ENCODE peak calls at places on chromosomes 16 and 17, in five cellular contexts. L is dermis microvascular lymphatic vessel endothelial cell; K is left cardiac atrium; T is activated CD4-positive, alpha-beta T cell treated with anti-CD3 and anti-CD28 coated beads for 48 hours; Z is type B pancreatic cell. O is an unnamed sample.
A peak's percentile ranks its signal among the peaks of the same experiment; 100 is the strongest.

GRCh38 chr16:84657229-84657837 is 9.0 kb downstream of the KLHL36 start:
- DNase-seq in K (no peak), Z (no peak), L (no peak), T (no peak), O (no peak)

GRCh38 chr17:52158450-52159042 is at the start of gene CA10:
- DNase-seq in T (no peak), L (no peak), K (no peak), Z (no peak), O (no peak)

GRCh38 chr17:67836205-67836987 is 11.1 kb downstream of the BPTF start:
- DNase-seq in L (no peak), Z (no peak), T (no peak), K (no peak), O (no peak)

GRCh38 chr17:78357177-78357586 is 2.7 kb downstream of the SOCS3 start:
- DNase-seq in Z (no peak), T (no peak), K (peak; percentile 79), L (peak; percentile 88), O (peak; percentile 62)

GRCh38 chr17:17681744-17682292 is 560 bp downstream of the RAI1 start:
- DNase-seq in Z (no peak), L (peak; percentile 39), T (peak; percentile 58), K (peak; percentile 61), O (peak; percentile 76)

GRCh38 chr17:81400154-81400938 is 5.1 kb downstream of the BAHCC1 start:
- DNase-seq in T (peak; percentile 39), L (peak; percentile 65), Z (no peak), K (no peak), O (no peak)

GRCh38 chr17:39740357-39741111 is 2.8 kb downstream of the GRB7 start:
- DNase-seq in T (no peak), Z (no peak), L (peak; percentile 55), K (no peak), O (no peak)

GRCh38 chr17:19645608-19646250 is 2.8 kb upstream of the ALDH3A2 start:
- DNase-seq in K (no peak), T (peak; percentile 77), L (no peak), Z (no peak), O (no peak)

GRCh38 chr17:29256116-29256515 is 9.5 kb downstream of the CRYBA1 start:
- DNase-seq in Z (no peak), T (no peak), K (no peak), L (no peak), O (no peak)

GRCh38 chr17:63841350-63842172 is 924 bp downstream of the SMARCD2 start:
- DNase-seq in Z (no peak), T (peak; percentile 31), L (peak; percentile 39), K (peak; percentile 65), O (peak; percentile 66)

GRCh38 chr16:80527297-80527696 is 13.5 kb upstream of the DYNLRB2 start:
- DNase-seq in Z (no peak), T (peak; percentile 74), K (no peak), L (peak; percentile 54), O (no peak)

GRCh38 chr17:43832976-43833829 is at the start of gene MPP3:
- DNase-seq in Z (no peak), T (peak; percentile 47), L (peak; percentile 67), K (peak; percentile 82), O (peak; percentile 59)

GRCh38 chr16:19113577-19114358 is at the start of gene ITPRIPL2:
- DNase-seq in L (peak; percentile 86), K (peak; percentile 94), T (peak; percentile 43), Z (peak; percentile 73), O (peak; percentile 77)

GRCh38 chr16:77496934-77497333 is 62.1 kb upstream of the ADAMTS18 start:
- DNase-seq in Z (no peak), L (peak; percentile 13), T (no peak), K (no peak), O (no peak)

GRCh38 chr16:31460582-31461002 is 1.3 kb downstream of the ARMC5 start:
- DNase-seq in L (peak; percentile 71), T (no peak), Z (no peak), K (no peak), O (peak; percentile 50)

GRCh38 chr17:56594528-56595418 is 1.3 kb downstream of the NOG start:
- DNase-seq in K (peak; percentile 26), L (peak; percentile 30), Z (no peak), T (peak; percentile 36), O (no peak)

GRCh38 chr17:40317345-40317873 is 8.4 kb downstream of the RARA start:
- DNase-seq in T (peak; percentile 65), Z (no peak), L (peak; percentile 60), K (peak; percentile 70), O (peak; percentile 28)

GRCh38 chr16:23952128-23953041 is 116.6 kb downstream of the PRKCB start:
- DNase-seq in Z (no peak), K (no peak), L (no peak), T (peak; percentile 57), O (no peak)

GRCh38 chr16:13300066-13300465 is 398.7 kb downstream of the SHISA9 start:
- DNase-seq in Z (no peak), K (no peak), L (no peak), T (no peak), O (no peak)

GRCh38 chr16:79217375-79218011 is 383.0 kb downstream of the MAF start:
- DNase-seq in T (peak; percentile 25), K (no peak), L (no peak), Z (no peak), O (no peak)

GRCh38 chr17:50268632-50269287 is 5.5 kb upstream of the TMEM92 start:
- DNase-seq in T (no peak), K (peak; percentile 10), L (peak; percentile 50), Z (no peak), O (no peak)

GRCh38 chr17:63516910-63517824 is 6.0 kb upstream of the KCNH6 start:
- DNase-seq in L (peak; percentile 23), K (no peak), Z (no peak), T (peak; percentile 63), O (no peak)

GRCh38 chr17:73371285-73371684 is 59.5 kb upstream of the CDC42EP4 start:
- DNase-seq in Z (no peak), K (no peak), T (no peak), L (no peak), O (no peak)

GRCh38 chr16:70735141-70735979 is 49.5 kb upstream of the MTSS2 start:
- DNase-seq in K (no peak), Z (no peak), L (no peak), T (no peak), O (no peak)

GRCh38 chr17:79777166-79777843 is 643 bp upstream of the CBX2 start:
- DNase-seq in Z (peak; percentile 80), K (peak; percentile 81), T (peak; percentile 29), L (peak; percentile 54), O (peak; percentile 83)

GRCh38 chr17:69608808-69609494 is 194.5 kb downstream of the MAP2K6 start:
- DNase-seq in K (no peak), T (no peak), L (peak; percentile 52), Z (no peak), O (no peak)

GRCh38 chr17:40260528-40260927 is 27.2 kb upstream of the CDC6 start:
- DNase-seq in L (no peak), T (no peak), Z (no peak), K (peak; percentile 32), O (no peak)

GRCh38 chr17:67477687-67478086 is 100.6 kb downstream of the PITPNC1 start:
- DNase-seq in Z (no peak), T (peak; percentile 75), L (peak; percentile 28), K (no peak), O (no peak)

GRCh38 chr16:84739349-84740124 is 39.7 kb downstream of the USP10 start:
- DNase-seq in T (no peak), Z (no peak), L (peak; percentile 80), K (no peak), O (no peak)

GRCh38 chr16:86926695-86927094 is 348.3 kb downstream of the FOXL1 start:
- DNase-seq in L (no peak), T (no peak), K (no peak), Z (no peak), O (no peak)

GRCh38 chr17:80956321-80957190 is 35.1 kb upstream of the CHMP6 start:
- DNase-seq in L (no peak), Z (no peak), T (no peak), K (peak; percentile 12), O (no peak)